ENCODE peak calls at places on chromosomes 5 and 9, in seven cellular contexts. One of them, this sample, is unnamed.

GRCh38 chr5:171651102-171651501 is 134.5 kb upstream of the SMIM23 start:
- DNase-seq in neuronal stem cell: no peak
- DNase-seq in IMR-90: no peak
- DNase-seq in H9: no peak
- DNase-seq in H1: no peak
- DNase-seq in trophoblast cell: no peak
- DNase-seq in mesendoderm: no peak
- DNase-seq in this sample: no peak

GRCh38 chr9:137103206-137103999 is 11.1 kb downstream of the DPP7 start:
- DNase-seq in IMR-90: no peak
- DNase-seq in H1: no peak
- DNase-seq in neuronal stem cell: no peak
- DNase-seq in H9: no peak
- DNase-seq in mesendoderm: no peak
- DNase-seq in trophoblast cell: no peak
- DNase-seq in this sample: no peak

GRCh38 chr5:4553130-4553529 is 587.0 kb upstream of the ADAMTS16 start:
- DNase-seq in IMR-90: no peak
- DNase-seq in mesendoderm: no peak
- DNase-seq in trophoblast cell: no peak
- DNase-seq in neuronal stem cell: no peak
- DNase-seq in H1: no peak
- DNase-seq in H9: no peak
- DNase-seq in this sample: no peak

GRCh38 chr5:65307088-65307487 is 174.6 kb downstream of the ADAMTS6 start:
- DNase-seq in IMR-90: peak
- DNase-seq in neuronal stem cell: no peak
- DNase-seq in trophoblast cell: no peak
- DNase-seq in mesendoderm: no peak
- DNase-seq in H1: no peak
- DNase-seq in H9: no peak
- DNase-seq in this sample: no peak

GRCh38 chr5:1055896-1056610 is 47.5 kb downstream of the NKD2 start:
- DNase-seq in H9: no peak
- DNase-seq in mesendoderm: no peak
- DNase-seq in trophoblast cell: no peak
- DNase-seq in H1: no peak
- DNase-seq in neuronal stem cell: no peak
- DNase-seq in IMR-90: no peak
- DNase-seq in this sample: no peak

GRCh38 chr9:95057121-95057520 is 260.4 kb downstream of the FANCC start:
- DNase-seq in mesendoderm: no peak
- DNase-seq in neuronal stem cell: no peak
- DNase-seq in H1: no peak
- DNase-seq in trophoblast cell: no peak
- DNase-seq in IMR-90: peak
- DNase-seq in H9: no peak
- DNase-seq in this sample: peak

GRCh38 chr5:160042674-160043073 is 33.7 kb downstream of the TTC1 start:
- DNase-seq in mesendoderm: no peak
- DNase-seq in IMR-90: no peak
- DNase-seq in trophoblast cell: no peak
- DNase-seq in neuronal stem cell: no peak
- DNase-seq in H9: no peak
- DNase-seq in H1: no peak
- DNase-seq in this sample: no peak

GRCh38 chr5:2611561-2612096 is 139.8 kb downstream of the IRX2 start:
- DNase-seq in neuronal stem cell: no peak
- DNase-seq in H9: no peak
- DNase-seq in IMR-90: no peak
- DNase-seq in trophoblast cell: peak
- DNase-seq in H1: no peak
- DNase-seq in mesendoderm: no peak
- DNase-seq in this sample: no peak

GRCh38 chr9:34709196-34709978 is 549 bp downstream of the CCL21 start:
- DNase-seq in H9: no peak
- DNase-seq in neuronal stem cell: no peak
- DNase-seq in trophoblast cell: no peak
- DNase-seq in mesendoderm: no peak
- DNase-seq in IMR-90: no peak
- DNase-seq in H1: no peak
- DNase-seq in this sample: no peak

GRCh38 chr5:131396015-131396414 is 132.2 kb downstream of the CDC42SE2 start:
- DNase-seq in H1: no peak
- DNase-seq in H9: no peak
- DNase-seq in IMR-90: no peak
- DNase-seq in neuronal stem cell: no peak
- DNase-seq in trophoblast cell: no peak
- DNase-seq in mesendoderm: no peak
- DNase-seq in this sample: no peak

GRCh38 chr5:134249469-134250379 is 23.9 kb upstream of the PPP2CA start:
- DNase-seq in IMR-90: peak
- DNase-seq in H1: no peak
- DNase-seq in H9: no peak
- DNase-seq in trophoblast cell: peak
- DNase-seq in neuronal stem cell: no peak
- DNase-seq in mesendoderm: peak
- DNase-seq in this sample: no peak

DNA sequence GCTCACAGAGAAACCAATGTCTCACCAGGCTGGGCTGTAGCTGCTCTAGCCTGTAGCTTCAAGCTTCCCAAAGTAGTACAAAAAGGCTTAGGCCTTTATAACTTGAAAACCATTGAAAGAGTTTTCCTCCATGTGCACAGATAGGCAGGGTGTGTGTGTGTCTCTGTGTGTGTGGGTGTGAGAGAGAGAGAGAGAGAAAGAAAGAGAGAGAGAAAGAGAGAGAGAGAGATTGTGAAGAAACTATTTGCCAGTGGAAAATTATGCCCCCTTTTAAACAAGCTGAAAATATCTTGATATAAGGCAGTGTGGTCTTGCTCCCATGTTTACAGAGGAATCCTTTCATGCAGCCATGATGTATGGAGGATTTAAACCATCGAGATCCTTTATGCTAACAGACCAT is 17.9 kb upstream of the GDNF start:
- DNase-seq in H9: no peak
- DNase-seq in H1: no peak
- DNase-seq in neuronal stem cell: no peak
- DNase-seq in mesendoderm: no peak
- DNase-seq in IMR-90: no peak
- DNase-seq in trophoblast cell: no peak
- DNase-seq in this sample: no peak
- H2AK5ac ChIP-seq in H9: no peak
- H2AK5ac ChIP-seq in H1: no peak
- H2AK5ac ChIP-seq in neuronal stem cell: no peak
- H2AK5ac ChIP-seq in mesendoderm: no peak
- H2AK5ac ChIP-seq in IMR-90: no peak
- H2AK5ac ChIP-seq in trophoblast cell: no peak
- H2AK5ac ChIP-seq in this sample: no peak

GRCh38 chr5:150068472-150068871 is 17.9 kb downstream of the CSF1R start:
- DNase-seq in mesendoderm: no peak
- DNase-seq in H1: no peak
- DNase-seq in neuronal stem cell: no peak
- DNase-seq in H9: no peak
- DNase-seq in trophoblast cell: no peak
- DNase-seq in IMR-90: no peak
- DNase-seq in this sample: no peak

GRCh38 chr5:150070277-150070638 is 16.1 kb downstream of the CSF1R start:
- DNase-seq in neuronal stem cell: no peak
- DNase-seq in H1: no peak
- DNase-seq in IMR-90: no peak
- DNase-seq in mesendoderm: peak
- DNase-seq in trophoblast cell: no peak
- DNase-seq in H9: peak
- DNase-seq in this sample: no peak

GRCh38 chr5:150068961-150069618 is 17.3 kb downstream of the CSF1R start:
- DNase-seq in H9: no peak
- DNase-seq in H1: no peak
- DNase-seq in IMR-90: no peak
- DNase-seq in mesendoderm: no peak
- DNase-seq in trophoblast cell: no peak
- DNase-seq in neuronal stem cell: no peak
- DNase-seq in this sample: no peak

GRCh38 chr5:150070821-150071220 is 15.5 kb downstream of the CSF1R start:
- DNase-seq in trophoblast cell: no peak
- DNase-seq in H1: no peak
- DNase-seq in neuronal stem cell: no peak
- DNase-seq in mesendoderm: no peak
- DNase-seq in H9: no peak
- DNase-seq in IMR-90: no peak
- DNase-seq in this sample: no peak

GRCh38 chr5:150069619-150070276 is 16.6 kb downstream of the CSF1R start:
- DNase-seq in H9: no peak
- DNase-seq in mesendoderm: no peak
- DNase-seq in neuronal stem cell: no peak
- DNase-seq in IMR-90: no peak
- DNase-seq in H1: no peak
- DNase-seq in trophoblast cell: no peak
- DNase-seq in this sample: no peak
- H2AK5ac ChIP-seq in H9: no peak
- H2AK5ac ChIP-seq in mesendoderm: no peak
- H2AK5ac ChIP-seq in neuronal stem cell: no peak
- H2AK5ac ChIP-seq in IMR-90: no peak
- H2AK5ac ChIP-seq in H1: no peak
- H2AK5ac ChIP-seq in trophoblast cell: no peak
- H2AK5ac ChIP-seq in this sample: no peak

DNA sequence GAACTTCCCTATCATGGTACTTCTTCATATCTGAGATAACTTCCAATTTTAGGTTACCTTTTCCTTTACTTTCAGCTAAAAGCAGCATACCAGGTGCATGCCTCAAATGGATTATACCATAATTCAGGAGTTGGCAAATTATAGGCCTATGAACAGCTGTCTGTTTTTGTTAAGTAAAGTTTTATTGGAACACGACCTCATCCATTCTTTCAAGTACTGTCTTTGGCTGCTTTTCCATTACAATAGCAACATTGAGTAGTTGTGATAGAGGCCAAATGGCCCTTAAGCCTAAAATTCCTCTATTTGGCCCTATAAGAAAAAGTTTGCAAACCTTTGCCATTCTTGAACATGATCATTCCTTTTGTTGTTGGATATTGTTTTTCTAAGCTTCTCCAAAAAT is 226.3 kb upstream of the ANKRD55 start:
- DNase-seq in IMR-90: no peak
- DNase-seq in neuronal stem cell: no peak
- DNase-seq in H9: no peak
- DNase-seq in H1: no peak
- DNase-seq in mesendoderm: no peak
- DNase-seq in trophoblast cell: no peak
- DNase-seq in this sample: no peak
- H2AK5ac ChIP-seq in IMR-90: no peak
- H2AK5ac ChIP-seq in neuronal stem cell: no peak
- H2AK5ac ChIP-seq in H9: no peak
- H2AK5ac ChIP-seq in H1: no peak
- H2AK5ac ChIP-seq in mesendoderm: no peak
- H2AK5ac ChIP-seq in trophoblast cell: no peak
- H2AK5ac ChIP-seq in this sample: no peak

DNA sequence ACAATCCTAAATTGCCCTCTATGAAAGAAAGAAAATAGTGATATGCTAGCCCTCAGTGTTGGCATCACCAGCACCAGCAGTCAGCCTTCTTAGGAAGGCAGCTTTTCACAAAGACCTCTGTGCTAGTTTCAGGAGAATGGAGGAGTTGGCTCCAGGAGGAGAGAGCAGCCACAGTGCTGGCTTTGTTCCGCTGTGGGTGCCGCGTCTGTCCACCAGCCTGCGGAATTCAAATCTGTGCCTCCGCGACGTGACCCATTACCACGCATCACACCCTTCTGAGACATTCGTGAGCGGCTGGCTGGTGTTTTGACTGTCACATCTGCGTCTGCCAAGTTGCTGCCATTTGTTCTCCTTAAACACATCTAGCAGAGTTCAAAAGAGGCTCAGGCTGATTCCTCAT is 34.3 kb downstream of the SNX18 start:
- DNase-seq in mesendoderm: no peak
- DNase-seq in neuronal stem cell: no peak
- DNase-seq in H9: no peak
- DNase-seq in H1: no peak
- DNase-seq in IMR-90: no peak
- DNase-seq in trophoblast cell: no peak
- DNase-seq in this sample: no peak
- H2AK5ac ChIP-seq in mesendoderm: no peak
- H2AK5ac ChIP-seq in neuronal stem cell: no peak
- H2AK5ac ChIP-seq in H9: no peak
- H2AK5ac ChIP-seq in H1: no peak
- H2AK5ac ChIP-seq in IMR-90: no peak
- H2AK5ac ChIP-seq in trophoblast cell: no peak
- H2AK5ac ChIP-seq in this sample: no peak

DNA sequence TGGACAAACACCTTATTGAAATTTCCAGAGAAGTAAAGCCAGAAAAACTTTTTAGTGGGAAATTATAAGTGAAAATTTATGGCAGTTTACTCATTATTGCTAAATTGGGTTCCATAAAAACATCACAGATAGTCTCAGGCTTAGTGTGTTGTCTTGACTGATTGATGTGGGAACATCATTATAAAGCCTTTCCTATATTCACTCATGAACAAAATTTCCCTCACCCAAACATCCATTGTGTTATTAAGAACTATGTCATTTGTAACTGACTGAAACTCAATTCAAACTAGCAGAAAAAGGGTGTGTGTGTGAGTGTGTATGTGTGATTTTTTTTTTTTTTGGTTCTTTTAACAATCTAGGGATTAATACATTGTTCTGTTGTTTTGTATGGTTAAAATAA is 143.7 kb upstream of the SEMA6A start:
- DNase-seq in mesendoderm: no peak
- DNase-seq in H1: no peak
- DNase-seq in H9: no peak
- DNase-seq in neuronal stem cell: no peak
- DNase-seq in IMR-90: no peak
- DNase-seq in trophoblast cell: no peak
- DNase-seq in this sample: no peak
- H2AK5ac ChIP-seq in mesendoderm: no peak
- H2AK5ac ChIP-seq in H1: no peak
- H2AK5ac ChIP-seq in H9: no peak
- H2AK5ac ChIP-seq in neuronal stem cell: no peak
- H2AK5ac ChIP-seq in IMR-90: no peak
- H2AK5ac ChIP-seq in trophoblast cell: no peak
- H2AK5ac ChIP-seq in this sample: no peak

GRCh38 chr5:58507715-58508114 is 16.5 kb downstream of the GAPT start:
- DNase-seq in neuronal stem cell: no peak
- DNase-seq in mesendoderm: no peak
- DNase-seq in IMR-90: no peak
- DNase-seq in trophoblast cell: no peak
- DNase-seq in H9: no peak
- DNase-seq in H1: no peak
- DNase-seq in this sample: no peak
- H2AK5ac ChIP-seq in neuronal stem cell: no peak
- H2AK5ac ChIP-seq in mesendoderm: no peak
- H2AK5ac ChIP-seq in IMR-90: no peak
- H2AK5ac ChIP-seq in trophoblast cell: no peak
- H2AK5ac ChIP-seq in H9: no peak
- H2AK5ac ChIP-seq in H1: no peak
- H2AK5ac ChIP-seq in this sample: no peak

This sample was measured in mesenchymal stem cell.